ENCODE peak calls at places on chromosomes 7 and 10, in four cellular contexts. K is WTC11, J is HEK293T, W is NCI-H1694 treated with DMSO at 0.1 percent for 48 hours. O is an unnamed sample.

GRCh38 chr10:125134483-125134848 is 25.9 kb downstream of the CTBP2 start:
- DNase-seq in K (no peak), J (no peak), W (no peak), O (no peak)

GRCh38 chr10:88990528-88991160 is at the start of gene FAS:
- DNase-seq in K (peak), J (peak), W (no peak), O (peak)

GRCh38 chr10:12710594-12711343 is 290.7 kb downstream of the CCDC3 start:
- DNase-seq in K (peak), J (peak), W (peak), O (peak)

GRCh38 chr7:38554586-38554985 is 76.6 kb downstream of the AMPH start:
- DNase-seq in K (no peak), J (no peak), W (no peak), O (peak)

GRCh38 chr10:77582710-77583115 is 54.9 kb downstream of the KCNMA1 start:
- DNase-seq in K (no peak), J (no peak), W (no peak), O (peak)

GRCh38 chr10:120423350-120424197 is 33.5 kb upstream of the PLPP4 start:
- DNase-seq in K (peak), J (peak), W (peak), O (peak)

GRCh38 chr7:149261321-149261828 is 621 bp upstream of the ZNF783 start:
- DNase-seq in K (no peak), J (no peak), W (peak), O (peak)

GRCh38 chr7:116218051-116218645 is 7.8 kb downstream of the TES start:
- DNase-seq in K (no peak), J (peak), W (no peak), O (peak)

GRCh38 chr10:94630017-94630688 is 53.4 kb upstream of the CYP2C18 start:
- DNase-seq in K (no peak), J (peak), W (peak), O (no peak)

GRCh38 chr7:74483402-74484336 is 30.0 kb downstream of the GTF2IRD1 start:
- DNase-seq in K (no peak), J (no peak), W (no peak), O (peak)

GRCh38 chr7:23514755-23515154 is 17.0 kb downstream of the TRA2A start:
- DNase-seq in K (no peak), J (no peak), W (no peak), O (no peak)

GRCh38 chr10:77578583-77579227 is 58.9 kb downstream of the KCNMA1 start:
- DNase-seq in K (no peak), J (no peak), W (no peak), O (peak)

GRCh38 chr7:77740257-77740656 is 44.0 kb downstream of the RSBN1L start:
- DNase-seq in K (no peak), J (no peak), W (no peak), O (no peak)

GRCh38 chr7:85102813-85103350 is 84.0 kb downstream of the SEMA3D start:
- DNase-seq in K (no peak), J (no peak), W (no peak), O (peak)

GRCh38 chr10:7340179-7340874 is 70.5 kb downstream of the SFMBT2 start:
- DNase-seq in K (no peak), J (no peak), W (no peak), O (no peak)